ENCODE peak calls at places on chromosomes 6 and 20, in eight cellular contexts. One of them, this sample, is unnamed.

GRCh38 chr6:1317302-1317815 is 5.5 kb downstream of the FOXQ1 start:
- DNase-seq in brain microvascular endothelial cell: no peak
- DNase-seq in kidney: peak
- DNase-seq in astrocyte of the cerebellum: no peak
- DNase-seq in esophagus muscularis mucosa: no peak
- DNase-seq in GM12864: no peak
- DNase-seq in GM12865: no peak
- DNase-seq in CD8-positive, alpha-beta T cell: no peak
- DNase-seq in this sample: no peak

GRCh38 chr20:46215913-46216707 is 92.2 kb downstream of the CDH22 start:
- DNase-seq in brain microvascular endothelial cell: peak
- DNase-seq in GM12864: no peak
- DNase-seq in GM12865: no peak
- DNase-seq in astrocyte of the cerebellum: peak
- DNase-seq in CD8-positive, alpha-beta T cell: no peak
- DNase-seq in esophagus muscularis mucosa: no peak
- DNase-seq in kidney: no peak
- DNase-seq in this sample: no peak

GRCh38 chr6:137677714-137678113 is 183.5 kb upstream of the OLIG3 start:
- DNase-seq in esophagus muscularis mucosa: no peak
- DNase-seq in kidney: no peak
- DNase-seq in GM12865: no peak
- DNase-seq in brain microvascular endothelial cell: no peak
- DNase-seq in astrocyte of the cerebellum: no peak
- DNase-seq in CD8-positive, alpha-beta T cell: no peak
- DNase-seq in GM12864: no peak
- DNase-seq in this sample: no peak

GRCh38 chr20:3821996-3822395 is 1.6 kb downstream of the AP5S1 start:
- DNase-seq in GM12864: no peak
- DNase-seq in brain microvascular endothelial cell: no peak
- DNase-seq in astrocyte of the cerebellum: no peak
- DNase-seq in GM12865: no peak
- DNase-seq in esophagus muscularis mucosa: no peak
- DNase-seq in CD8-positive, alpha-beta T cell: no peak
- DNase-seq in kidney: peak
- DNase-seq in this sample: no peak

GRCh38 chr20:11814276-11814675 is 103.4 kb upstream of the BTBD3 start:
- DNase-seq in esophagus muscularis mucosa: no peak
- DNase-seq in GM12864: no peak
- DNase-seq in astrocyte of the cerebellum: no peak
- DNase-seq in CD8-positive, alpha-beta T cell: no peak
- DNase-seq in brain microvascular endothelial cell: peak
- DNase-seq in kidney: no peak
- DNase-seq in GM12865: no peak
- DNase-seq in this sample: peak

GRCh38 chr20:35807877-35808276 is 36.1 kb downstream of the PHF20 start:
- DNase-seq in CD8-positive, alpha-beta T cell: no peak
- DNase-seq in GM12865: no peak
- DNase-seq in brain microvascular endothelial cell: no peak
- DNase-seq in astrocyte of the cerebellum: no peak
- DNase-seq in GM12864: no peak
- DNase-seq in esophagus muscularis mucosa: no peak
- DNase-seq in kidney: no peak
- DNase-seq in this sample: no peak

GRCh38 chr6:42911171-42912021 is 4.5 kb upstream of the PTCRA start:
- DNase-seq in esophagus muscularis mucosa: no peak
- DNase-seq in kidney: no peak
- DNase-seq in GM12865: no peak
- DNase-seq in CD8-positive, alpha-beta T cell: no peak
- DNase-seq in brain microvascular endothelial cell: no peak
- DNase-seq in astrocyte of the cerebellum: no peak
- DNase-seq in GM12864: no peak
- DNase-seq in this sample: no peak

GRCh38 chr20:33551778-33552177 is 61.9 kb downstream of the CBFA2T2 start:
- DNase-seq in esophagus muscularis mucosa: no peak
- DNase-seq in GM12865: no peak
- DNase-seq in astrocyte of the cerebellum: no peak
- DNase-seq in CD8-positive, alpha-beta T cell: no peak
- DNase-seq in kidney: no peak
- DNase-seq in brain microvascular endothelial cell: no peak
- DNase-seq in GM12864: no peak
- DNase-seq in this sample: no peak

GRCh38 chr20:17990278-17990972 is 21.6 kb downstream of the MGME1 start:
- DNase-seq in GM12865: no peak
- DNase-seq in kidney: no peak
- DNase-seq in brain microvascular endothelial cell: no peak
- DNase-seq in CD8-positive, alpha-beta T cell: no peak
- DNase-seq in esophagus muscularis mucosa: no peak
- DNase-seq in GM12864: no peak
- DNase-seq in astrocyte of the cerebellum: no peak
- DNase-seq in this sample: no peak

GRCh38 chr6:93749191-93749590 is 329.8 kb upstream of the EPHA7 start:
- DNase-seq in CD8-positive, alpha-beta T cell: no peak
- DNase-seq in esophagus muscularis mucosa: no peak
- DNase-seq in GM12865: no peak
- DNase-seq in GM12864: no peak
- DNase-seq in astrocyte of the cerebellum: no peak
- DNase-seq in kidney: no peak
- DNase-seq in brain microvascular endothelial cell: peak
- DNase-seq in this sample: no peak

DNA sequence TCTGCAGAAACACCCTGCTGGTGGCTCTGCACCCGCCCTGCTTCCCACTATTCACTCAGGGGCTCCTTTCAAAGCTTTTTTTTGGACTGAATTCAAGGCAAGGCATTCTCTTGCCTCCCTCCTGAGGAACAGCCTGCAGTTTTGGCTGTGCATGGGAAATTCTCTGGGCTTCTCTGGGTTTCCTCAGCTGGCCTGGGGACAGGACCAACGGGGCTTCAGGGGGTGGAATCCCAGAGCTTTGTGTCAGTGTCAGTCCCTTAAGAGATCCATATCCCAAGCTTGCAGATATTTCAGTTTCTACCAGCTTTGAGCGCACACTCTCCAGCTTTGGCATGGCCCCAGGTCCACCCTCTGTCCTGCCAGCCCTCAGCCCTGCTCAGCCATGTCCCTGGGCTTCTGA is 2.0 kb downstream of the SCRT2 start:
- DNase-seq in CD8-positive, alpha-beta T cell: no peak
- DNase-seq in kidney: no peak
- DNase-seq in brain microvascular endothelial cell: no peak
- DNase-seq in astrocyte of the cerebellum: no peak
- DNase-seq in GM12864: no peak
- DNase-seq in esophagus muscularis mucosa: no peak
- DNase-seq in GM12865: no peak
- DNase-seq in this sample: no peak
- H3K4me3 ChIP-seq in CD8-positive, alpha-beta T cell: no peak
- H3K4me3 ChIP-seq in kidney: no peak
- H3K4me3 ChIP-seq in brain microvascular endothelial cell: no peak
- H3K4me3 ChIP-seq in astrocyte of the cerebellum: no peak
- H3K4me3 ChIP-seq in GM12864: no peak
- H3K4me3 ChIP-seq in esophagus muscularis mucosa: no peak
- H3K4me3 ChIP-seq in GM12865: no peak
- H3K4me3 ChIP-seq in this sample: no peak

GRCh38 chr6:20483902-20484497 is 50.3 kb upstream of the CDKAL1 start:
- DNase-seq in GM12864: no peak
- DNase-seq in esophagus muscularis mucosa: no peak
- DNase-seq in brain microvascular endothelial cell: no peak
- DNase-seq in GM12865: no peak
- DNase-seq in CD8-positive, alpha-beta T cell: no peak
- DNase-seq in kidney: no peak
- DNase-seq in astrocyte of the cerebellum: no peak
- DNase-seq in this sample: peak
- H3K4me3 ChIP-seq in GM12864: no peak
- H3K4me3 ChIP-seq in esophagus muscularis mucosa: no peak
- H3K4me3 ChIP-seq in brain microvascular endothelial cell: no peak
- H3K4me3 ChIP-seq in GM12865: no peak
- H3K4me3 ChIP-seq in CD8-positive, alpha-beta T cell: no peak
- H3K4me3 ChIP-seq in kidney: no peak
- H3K4me3 ChIP-seq in astrocyte of the cerebellum: no peak
- H3K4me3 ChIP-seq in this sample: no peak

DNA sequence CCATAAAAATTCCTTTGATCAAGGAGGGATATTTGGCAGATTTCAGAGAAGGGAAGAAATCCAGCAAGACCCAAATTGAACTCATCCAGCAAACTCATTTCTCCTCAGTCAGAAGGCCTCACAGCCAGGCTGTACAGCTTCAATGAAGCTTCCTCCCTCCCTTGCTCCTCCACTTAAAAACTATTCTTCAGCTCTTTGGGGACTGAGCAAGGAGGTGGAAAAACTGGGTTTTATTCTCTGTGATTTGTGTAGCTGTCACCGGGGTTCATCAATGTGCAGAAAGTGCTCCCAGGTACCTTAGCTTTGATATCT is 158.7 kb upstream of the ZNF184 start:
- DNase-seq in brain microvascular endothelial cell: no peak
- DNase-seq in esophagus muscularis mucosa: no peak
- DNase-seq in astrocyte of the cerebellum: no peak
- DNase-seq in GM12865: no peak
- DNase-seq in GM12864: no peak
- DNase-seq in kidney: no peak
- DNase-seq in CD8-positive, alpha-beta T cell: no peak
- DNase-seq in this sample: no peak
- H3K4me3 ChIP-seq in brain microvascular endothelial cell: no peak
- H3K4me3 ChIP-seq in esophagus muscularis mucosa: no peak
- H3K4me3 ChIP-seq in astrocyte of the cerebellum: no peak
- H3K4me3 ChIP-seq in GM12865: no peak
- H3K4me3 ChIP-seq in GM12864: no peak
- H3K4me3 ChIP-seq in kidney: no peak
- H3K4me3 ChIP-seq in CD8-positive, alpha-beta T cell: no peak
- H3K4me3 ChIP-seq in this sample: peak

DNA sequence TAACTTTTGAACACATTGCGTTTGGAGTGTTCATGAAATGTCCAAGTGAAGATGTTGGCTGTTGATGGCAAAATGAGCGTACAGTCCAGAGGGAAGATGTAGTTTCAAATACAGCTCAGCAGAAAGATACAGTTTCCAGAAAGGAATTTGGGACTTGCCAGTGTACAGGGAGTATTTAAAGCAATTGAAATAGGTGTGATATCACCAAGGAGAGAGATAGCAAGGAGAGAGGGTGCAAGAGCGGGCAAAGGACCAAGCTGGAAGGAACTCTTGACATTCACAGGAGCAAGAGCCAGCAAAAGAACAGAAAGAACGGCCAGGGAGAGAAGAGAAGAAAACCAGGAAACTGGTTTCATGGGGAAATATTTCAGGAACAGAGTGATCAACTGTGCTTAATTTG is 47.8 kb downstream of the CARMIL1 start:
- DNase-seq in kidney: no peak
- DNase-seq in GM12864: no peak
- DNase-seq in esophagus muscularis mucosa: no peak
- DNase-seq in astrocyte of the cerebellum: no peak
- DNase-seq in brain microvascular endothelial cell: no peak
- DNase-seq in GM12865: no peak
- DNase-seq in CD8-positive, alpha-beta T cell: no peak
- DNase-seq in this sample: no peak
- H3K4me3 ChIP-seq in kidney: no peak
- H3K4me3 ChIP-seq in GM12864: no peak
- H3K4me3 ChIP-seq in esophagus muscularis mucosa: no peak
- H3K4me3 ChIP-seq in astrocyte of the cerebellum: no peak
- H3K4me3 ChIP-seq in brain microvascular endothelial cell: no peak
- H3K4me3 ChIP-seq in GM12865: no peak
- H3K4me3 ChIP-seq in CD8-positive, alpha-beta T cell: no peak
- H3K4me3 ChIP-seq in this sample: no peak

GRCh38 chr20:50916257-50916656 is 15.0 kb downstream of the ADNP start:
- DNase-seq in kidney: no peak
- DNase-seq in esophagus muscularis mucosa: no peak
- DNase-seq in astrocyte of the cerebellum: no peak
- DNase-seq in brain microvascular endothelial cell: peak
- DNase-seq in GM12864: no peak
- DNase-seq in CD8-positive, alpha-beta T cell: no peak
- DNase-seq in GM12865: no peak
- DNase-seq in this sample: no peak
- H3K4me3 ChIP-seq in kidney: no peak
- H3K4me3 ChIP-seq in esophagus muscularis mucosa: no peak
- H3K4me3 ChIP-seq in astrocyte of the cerebellum: no peak
- H3K4me3 ChIP-seq in brain microvascular endothelial cell: no peak
- H3K4me3 ChIP-seq in GM12864: no peak
- H3K4me3 ChIP-seq in CD8-positive, alpha-beta T cell: no peak
- H3K4me3 ChIP-seq in GM12865: no peak
- H3K4me3 ChIP-seq in this sample: no peak